ENCODE peak calls at places on chromosomes 3 and 15, in four cellular contexts. G is mesenchymal stem cell, C is HCT116, K is hepatocyte. T is an unnamed sample.

GRCh38 chr3:114527036-114527644 is 233.3 kb downstream of the TIGIT start:
- DNase-seq in G (no peak), C (no peak), K (no peak), T (no peak)

GRCh38 chr3:14228611-14229470 is 50.2 kb downstream of the LSM3 start:
- DNase-seq in G (no peak), C (no peak), K (no peak), T (no peak)

GRCh38 chr3:3134750-3135448 is 8.2 kb downstream of the TRNT1 start:
- DNase-seq in G (peak; percentile 48), C (no peak), K (no peak), T (no peak)

GRCh38 chr3:12356996-12357395 is 68.1 kb downstream of the PPARG start:
- DNase-seq in G (no peak), C (no peak), K (no peak), T (no peak)

GRCh38 chr3:129321887-129322286 is 43.2 kb downstream of the HMCES start:
- DNase-seq in G (no peak), C (no peak), K (no peak), T (no peak)

GRCh38 chr15:52642386-52643361 is 36.5 kb downstream of the ATOSA start:
- DNase-seq in G (peak; percentile 51), C (no peak), K (no peak), T (peak; percentile 92)

GRCh38 chr3:48042071-48042760 is 26.0 kb upstream of the MAP4 start:
- DNase-seq in G (no peak), C (no peak), K (no peak), T (peak; percentile 52)

GRCh38 chr3:146895026-146895749 is 290.0 kb upstream of the PLSCR5 start:
- DNase-seq in G (no peak), C (no peak), K (no peak), T (peak; percentile 57)

GRCh38 chr15:61832223-61832622 is 228.0 kb downstream of the VPS13C start:
- DNase-seq in G (no peak), C (no peak), K (no peak), T (no peak)

GRCh38 chr3:21170964-21171363 is 580.0 kb downstream of the ZNF385D start:
- DNase-seq in G (no peak), C (no peak), K (peak; percentile 40), T (no peak)

DNA sequence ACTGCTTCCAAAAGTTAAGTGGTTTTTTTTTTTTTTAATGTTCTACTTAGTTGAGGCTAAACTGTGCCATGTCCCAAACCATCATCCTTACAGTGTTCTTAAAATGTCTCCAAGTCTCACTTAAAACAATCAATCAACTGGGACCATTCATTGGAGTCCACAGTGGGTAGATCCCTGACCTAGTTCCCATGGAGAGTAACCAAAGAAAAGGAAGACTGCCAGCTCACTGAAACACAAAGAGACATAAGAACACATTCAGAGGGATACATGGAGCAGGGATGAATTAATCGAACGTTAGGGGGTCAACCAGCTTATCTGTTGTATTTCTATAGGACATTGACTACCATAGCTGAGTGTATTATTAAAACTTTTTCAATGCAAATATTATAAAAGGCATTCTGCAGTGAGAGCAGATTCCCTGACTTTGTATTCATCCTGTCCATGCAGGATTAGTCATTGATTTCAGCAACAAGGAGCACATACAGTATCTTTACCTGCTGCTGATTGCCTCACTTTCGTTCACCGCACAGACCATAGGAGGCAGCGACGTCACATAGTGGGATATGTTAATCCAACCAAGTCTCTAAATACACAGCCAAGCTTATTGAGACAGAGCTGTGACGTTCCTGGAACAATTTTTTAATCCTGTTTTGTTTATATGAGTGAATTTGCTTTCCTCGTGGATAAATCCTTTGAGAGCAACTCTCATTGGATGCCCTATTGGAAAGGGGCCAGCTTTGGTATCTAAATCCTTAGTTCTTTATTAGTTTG is 365.0 kb upstream of the RBMS3 start:
- DNase-seq in G (peak; percentile 80), C (peak; percentile 26), K (peak; percentile 66), T (peak; percentile 78)
- H2AFZ ChIP-seq in G (no peak overlapping the region), C (no peak overlapping the region), K (no peak overlapping the region), T (peak overlapping the region; percentile 40)

DNA sequence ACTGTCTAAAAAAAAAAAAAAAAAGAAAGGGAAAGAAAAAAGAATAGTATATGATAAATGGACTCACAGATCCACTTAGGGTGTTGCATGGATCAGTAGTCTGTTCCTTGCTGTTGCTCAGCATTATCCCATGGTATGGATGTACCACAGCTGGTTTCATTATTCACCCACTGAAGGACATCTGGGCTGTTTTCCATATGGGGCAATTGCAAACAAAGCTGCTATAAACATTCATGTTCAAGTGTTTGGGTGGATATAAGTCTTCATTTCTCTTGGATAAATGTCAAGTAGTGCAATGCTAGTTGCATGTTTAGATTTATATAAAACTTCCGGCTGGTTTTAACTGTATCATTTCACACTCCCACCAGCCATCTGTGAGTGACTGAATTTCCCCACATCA is 137.7 kb downstream of the ASB7 start:
- DNase-seq in G (peak; percentile 81), C (no peak), K (no peak), T (no peak)
- H2AFZ ChIP-seq in G (no peak overlapping the region), C (no peak overlapping the region), K (no peak overlapping the region), T (no peak overlapping the region)

DNA sequence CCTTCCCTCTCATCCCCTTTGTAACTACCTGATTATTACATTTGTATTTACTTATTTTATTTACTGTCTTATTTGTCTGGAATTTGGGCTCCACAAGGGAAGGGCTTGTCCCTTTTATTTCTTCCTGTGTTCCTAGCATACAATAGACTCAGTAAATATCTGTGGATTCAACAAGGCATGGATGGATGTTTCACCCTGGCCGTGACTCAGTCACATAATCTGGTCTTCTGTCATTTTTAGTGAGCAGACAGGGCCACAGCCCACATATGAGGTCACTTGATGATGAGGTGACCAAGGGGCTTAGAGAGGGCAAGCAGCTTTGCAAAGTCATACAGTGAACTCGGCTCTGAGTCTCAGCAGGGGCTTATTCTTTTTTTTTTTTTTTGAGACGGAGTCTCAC is 7.8 kb upstream of the DAG1 start:
- DNase-seq in G (peak; percentile 73), C (no peak), K (no peak), T (peak; percentile 62)
- H2AFZ ChIP-seq in G (no peak overlapping the region), C (no peak overlapping the region), K (no peak overlapping the region), T (peak overlapping the region; percentile 37)

GRCh38 chr3:155233213-155233612 is 60.3 kb downstream of the STRIT1 start:
- DNase-seq in G (peak; percentile 78), C (no peak), K (peak; percentile 45), T (peak; percentile 65)

GRCh38 chr3:155231792-155232191 is 61.7 kb downstream of the STRIT1 start:
- DNase-seq in G (no peak), C (no peak), K (no peak), T (no peak)

GRCh38 chr3:155230382-155230781 is 63.1 kb downstream of the STRIT1 start:
- DNase-seq in G (peak; percentile 38), C (no peak), K (no peak), T (peak; percentile 8)

GRCh38 chr3:155229086-155229485 is 64.4 kb downstream of the STRIT1 start:
- DNase-seq in G (no peak), C (no peak), K (no peak), T (no peak)

DNA sequence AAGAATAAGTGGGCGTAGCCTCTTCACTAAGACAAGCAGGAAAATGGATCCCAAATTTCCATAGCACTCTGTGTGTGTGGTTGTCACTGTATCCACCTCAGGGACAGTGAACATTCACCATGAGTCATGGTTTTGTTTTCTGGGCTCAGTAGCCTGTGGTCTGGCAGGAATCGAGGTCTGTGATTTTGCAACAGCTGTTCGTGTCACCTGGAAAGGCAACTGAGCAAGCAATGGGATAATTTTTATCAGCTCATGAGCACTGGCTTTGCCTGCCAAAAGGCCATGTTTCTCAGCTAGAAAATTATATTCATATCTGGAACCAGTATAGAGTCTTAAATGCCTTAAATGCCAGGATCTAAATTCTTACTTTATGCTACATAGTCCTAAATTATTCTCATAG is 60.9 kb downstream of the STRIT1 start:
- DNase-seq in G (peak; percentile 84), C (peak; percentile 54), K (peak; percentile 38), T (peak; percentile 86)
- H2AFZ ChIP-seq in G (no peak overlapping the region), C (peak overlapping the region; percentile 71), K (no peak overlapping the region), T (no peak overlapping the region)

DNA sequence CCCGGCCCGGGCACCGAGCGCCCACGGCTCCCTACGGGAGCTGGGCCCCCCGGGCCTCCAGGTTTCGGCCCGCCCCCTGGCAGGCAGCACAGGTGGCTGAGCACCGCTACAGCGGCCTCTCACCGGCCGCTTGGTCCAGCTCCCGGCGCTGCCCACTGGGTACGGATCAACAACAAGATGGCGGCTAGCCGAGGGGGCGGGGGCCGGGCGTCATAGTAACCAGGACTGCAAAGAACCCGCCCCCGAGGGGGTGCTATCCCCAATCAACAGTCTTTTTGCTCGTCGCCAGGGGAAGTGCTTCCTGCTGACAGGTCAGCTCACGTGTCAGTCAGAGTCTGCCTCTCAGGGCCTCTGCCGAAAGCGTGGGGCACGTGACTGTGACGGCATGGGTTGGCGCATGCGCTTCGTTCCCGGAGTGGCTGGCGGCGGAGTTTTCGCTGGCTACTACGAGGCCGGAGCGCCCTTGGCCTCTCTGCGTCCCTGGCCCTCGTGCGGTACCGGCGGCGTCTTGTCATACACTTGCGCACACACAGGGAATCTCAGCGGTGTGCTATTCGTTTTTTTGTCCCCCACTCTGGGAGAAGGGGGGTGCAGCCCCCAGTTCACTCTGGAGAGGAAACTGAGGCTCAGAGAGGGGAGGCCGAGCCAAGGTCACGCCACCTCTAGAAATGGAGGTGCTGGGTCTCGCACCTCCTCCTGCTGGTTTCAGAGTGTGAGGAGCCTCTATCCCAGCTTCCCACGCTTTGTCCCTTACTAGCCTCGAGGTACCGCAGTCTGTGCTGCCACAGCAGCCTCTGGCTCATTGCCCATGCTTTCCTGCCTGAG is at the start of gene IP6K1:
- DNase-seq in G (peak; percentile 100), C (peak; percentile 99), K (peak; percentile 100), T (peak; percentile 99)
- H2AFZ ChIP-seq in G (peak within 1 kb of the TSS; percentile 59), C (no peak within 1 kb of the TSS), K (peak within 1 kb of the TSS; percentile 80), T (peak within 1 kb of the TSS; percentile 85)

GRCh38 chr3:150070271-150070670 is 99.6 kb upstream of the PFN2 start:
- DNase-seq in G (no peak), C (no peak), K (no peak), T (no peak)

GRCh38 chr3:150067561-150067960 is 96.9 kb upstream of the PFN2 start:
- DNase-seq in G (no peak), C (no peak), K (no peak), T (no peak)

GRCh38 chr3:150069633-150070032 is 98.9 kb upstream of the PFN2 start:
- DNase-seq in G (no peak), C (no peak), K (no peak), T (no peak)

GRCh38 chr3:150069158-150069536 is 98.5 kb upstream of the PFN2 start:
- DNase-seq in G (no peak), C (no peak), K (no peak), T (no peak)

DNA sequence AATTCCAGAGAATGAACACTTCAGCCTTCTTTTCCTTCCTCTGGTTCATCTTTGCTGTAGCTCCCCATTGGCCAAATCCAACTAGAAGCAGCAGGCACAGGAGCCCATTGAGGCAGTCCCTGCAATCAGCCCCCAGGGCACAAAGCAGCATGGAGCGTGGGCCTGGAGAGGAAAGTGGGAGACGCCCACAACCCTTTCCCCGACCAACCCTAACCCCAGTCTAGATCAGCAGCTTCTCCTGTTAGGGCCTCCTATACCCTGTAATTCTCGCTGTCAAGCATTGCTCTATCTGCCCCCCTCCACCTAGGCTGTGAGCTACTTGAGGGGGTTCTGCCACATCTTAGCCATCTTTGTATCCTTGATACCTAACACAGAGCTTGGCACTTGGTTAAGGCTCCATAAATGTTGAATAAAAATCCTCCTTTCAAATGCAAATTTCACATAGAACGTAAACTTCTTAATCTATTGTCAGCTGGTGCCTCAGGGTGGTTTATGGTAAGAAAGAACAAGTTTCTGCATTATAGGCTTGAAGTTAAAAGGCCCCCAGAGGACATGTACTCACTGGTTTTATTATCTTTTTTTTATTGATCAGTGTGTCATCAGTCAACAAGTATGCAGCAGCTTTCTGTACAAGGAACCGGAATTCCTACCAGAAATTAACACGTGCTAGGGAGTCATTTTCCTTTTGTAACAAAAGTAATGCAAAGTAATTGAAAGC is 97.9 kb upstream of the PFN2 start:
- DNase-seq in G (no peak), C (no peak), K (no peak), T (no peak)
- H2AFZ ChIP-seq in G (no peak overlapping the region), C (no peak overlapping the region), K (no peak overlapping the region), T (no peak overlapping the region)

T was measured in astrocyte.